ENCODE peak calls at places on chromosomes 4 and X, in five cellular contexts. One of them, this sample, is unnamed.

GRCh38 chr4:78560296-78560963 is 8.9 kb downstream of the ANXA3 start:
- DNase-seq in K562: peak; percentile 31
- DNase-seq in HepG2: no peak
- DNase-seq in GM12878: no peak
- DNase-seq in H1: no peak
- DNase-seq in this sample: peak; percentile 88

GRCh38 chr4:13865871-13866669 is 238.5 kb upstream of the BOD1L1 start:
- DNase-seq in GM12878: no peak
- DNase-seq in K562: no peak
- DNase-seq in H1: no peak
- DNase-seq in HepG2: no peak
- DNase-seq in this sample: no peak

GRCh38 chrX:13911581-13911980 is 94.7 kb upstream of the GPM6B start:
- DNase-seq in GM12878: no peak
- DNase-seq in H1: no peak
- DNase-seq in K562: no peak
- DNase-seq in HepG2: no peak
- DNase-seq in this sample: no peak

GRCh38 chr4:162985131-162985530 is 181.6 kb downstream of the NAF1 start:
- DNase-seq in HepG2: no peak
- DNase-seq in K562: no peak
- DNase-seq in GM12878: no peak
- DNase-seq in H1: no peak
- DNase-seq in this sample: no peak

GRCh38 chr4:73028621-73029020 is 40.9 kb downstream of the COX18 start:
- DNase-seq in HepG2: no peak
- DNase-seq in H1: no peak
- DNase-seq in K562: peak; percentile 9
- DNase-seq in GM12878: no peak
- DNase-seq in this sample: no peak

GRCh38 chr4:153483432-153484418 is 17.6 kb downstream of the TMEM131L start:
- DNase-seq in GM12878: no peak
- DNase-seq in HepG2: no peak
- DNase-seq in K562: no peak
- DNase-seq in H1: no peak
- DNase-seq in this sample: no peak

GRCh38 chrX:104113237-104113965 is 1.1 kb downstream of the ZCCHC18 start:
- DNase-seq in HepG2: peak; percentile 2
- DNase-seq in K562: peak; percentile 46
- DNase-seq in GM12878: no peak
- DNase-seq in H1: no peak
- DNase-seq in this sample: no peak

GRCh38 chrX:54808109-54808604 is 612 bp downstream of the MAGED2 start:
- DNase-seq in H1: no peak
- DNase-seq in K562: peak; percentile 54
- DNase-seq in HepG2: peak; percentile 2
- DNase-seq in GM12878: no peak
- DNase-seq in this sample: peak; percentile 6

GRCh38 chrX:19198448-19198847 is 76.2 kb upstream of the ADGRG2 start:
- DNase-seq in H1: no peak
- DNase-seq in K562: no peak
- DNase-seq in GM12878: no peak
- DNase-seq in HepG2: no peak
- DNase-seq in this sample: no peak

GRCh38 chrX:13479452-13479813 is 90.0 kb upstream of the EGFL6 start:
- DNase-seq in H1: no peak
- DNase-seq in GM12878: no peak
- DNase-seq in K562: no peak
- DNase-seq in HepG2: no peak
- DNase-seq in this sample: no peak

GRCh38 chr4:5374994-5375393 is 323.7 kb downstream of the STK32B start:
- DNase-seq in HepG2: no peak
- DNase-seq in K562: no peak
- DNase-seq in H1: no peak
- DNase-seq in GM12878: no peak
- DNase-seq in this sample: no peak

GRCh38 chrX:120517936-120518335 is 42.8 kb downstream of the CUL4B start:
- DNase-seq in HepG2: no peak
- DNase-seq in H1: no peak
- DNase-seq in GM12878: no peak
- DNase-seq in K562: no peak
- DNase-seq in this sample: no peak

GRCh38 chr4:75107703-75108612 is 175.0 kb downstream of the PARM1 start:
- DNase-seq in K562: no peak
- DNase-seq in HepG2: no peak
- DNase-seq in GM12878: no peak
- DNase-seq in H1: no peak
- DNase-seq in this sample: no peak

GRCh38 chrX:81003491-81004185 is 194.0 kb upstream of the BRWD3 start:
- DNase-seq in HepG2: no peak
- DNase-seq in H1: no peak
- DNase-seq in K562: no peak
- DNase-seq in GM12878: no peak
- DNase-seq in this sample: no peak

GRCh38 chrX:43882294-43882681 is at the start of gene MAOB:
- DNase-seq in GM12878: no peak
- DNase-seq in HepG2: peak; percentile 63
- DNase-seq in H1: no peak
- DNase-seq in K562: peak; percentile 43
- DNase-seq in this sample: no peak

GRCh38 chr4:121686265-121686664 is 10.5 kb downstream of the ANXA5 start:
- DNase-seq in HepG2: no peak
- DNase-seq in GM12878: no peak
- DNase-seq in K562: no peak
- DNase-seq in H1: no peak
- DNase-seq in this sample: no peak

GRCh38 chr4:11908205-11908604 is 479.5 kb upstream of the HS3ST1 start:
- DNase-seq in H1: peak; percentile 5
- DNase-seq in HepG2: no peak
- DNase-seq in K562: no peak
- DNase-seq in GM12878: no peak
- DNase-seq in this sample: no peak

GRCh38 chrX:97074400-97074799 is 190.7 kb downstream of the RPA4 start:
- DNase-seq in H1: no peak
- DNase-seq in HepG2: no peak
- DNase-seq in GM12878: no peak
- DNase-seq in K562: no peak
- DNase-seq in this sample: no peak

GRCh38 chr4:147831452-147832192 is 99.7 kb downstream of the ARHGAP10 start:
- DNase-seq in HepG2: no peak
- DNase-seq in H1: no peak
- DNase-seq in K562: peak; percentile 13
- DNase-seq in GM12878: no peak
- DNase-seq in this sample: peak; percentile 87

GRCh38 chr4:25767877-25768475 is 94.8 kb downstream of the SEL1L3 start:
- DNase-seq in H1: peak; percentile 33
- DNase-seq in GM12878: no peak
- DNase-seq in K562: peak; percentile 66
- DNase-seq in HepG2: peak; percentile 62
- DNase-seq in this sample: peak; percentile 37

GRCh38 chr4:74598611-74599325 is 153.8 kb downstream of the AREG start:
- DNase-seq in K562: no peak
- DNase-seq in H1: no peak
- DNase-seq in GM12878: no peak
- DNase-seq in HepG2: no peak
- DNase-seq in this sample: no peak

GRCh38 chr4:40183615-40184411 is 13.0 kb upstream of the RHOH start:
- DNase-seq in K562: no peak
- DNase-seq in H1: no peak
- DNase-seq in GM12878: no peak
- DNase-seq in HepG2: no peak
- DNase-seq in this sample: no peak

GRCh38 chrX:41655631-41656030 is 33.1 kb upstream of the GPR34 start:
- DNase-seq in K562: no peak
- DNase-seq in GM12878: no peak
- DNase-seq in H1: no peak
- DNase-seq in HepG2: no peak
- DNase-seq in this sample: no peak

GRCh38 chr4:35399912-35400311 is 844.4 kb downstream of the ARAP2 start:
- DNase-seq in H1: no peak
- DNase-seq in K562: no peak
- DNase-seq in HepG2: no peak
- DNase-seq in GM12878: no peak
- DNase-seq in this sample: no peak

GRCh38 chr4:105474110-105474518 is 252 bp upstream of the PPA2 start:
- DNase-seq in HepG2: no peak
- DNase-seq in GM12878: no peak
- DNase-seq in K562: no peak
- DNase-seq in H1: no peak
- DNase-seq in this sample: no peak

GRCh38 chr4:78250500-78250899 is 193.4 kb downstream of the FRAS1 start:
- DNase-seq in GM12878: no peak
- DNase-seq in H1: no peak
- DNase-seq in K562: no peak
- DNase-seq in HepG2: no peak
- DNase-seq in this sample: no peak

GRCh38 chr4:32207456-32207855 is 1487.3 kb downstream of the PCDH7 start:
- DNase-seq in H1: no peak
- DNase-seq in K562: no peak
- DNase-seq in HepG2: no peak
- DNase-seq in GM12878: no peak
- DNase-seq in this sample: no peak

GRCh38 chrX:13464599-13465275 is 104.7 kb upstream of the EGFL6 start:
- DNase-seq in GM12878: no peak
- DNase-seq in K562: no peak
- DNase-seq in H1: no peak
- DNase-seq in HepG2: no peak
- DNase-seq in this sample: no peak

GRCh38 chr4:47486306-47486705 is 1.2 kb downstream of the ATP10D start:
- DNase-seq in GM12878: no peak
- DNase-seq in K562: no peak
- DNase-seq in H1: no peak
- DNase-seq in HepG2: no peak
- DNase-seq in this sample: no peak

GRCh38 chr4:139710073-139710472 is 44.5 kb downstream of the MGST2 start:
- DNase-seq in GM12878: no peak
- DNase-seq in HepG2: no peak
- DNase-seq in H1: no peak
- DNase-seq in K562: no peak
- DNase-seq in this sample: no peak

DNA sequence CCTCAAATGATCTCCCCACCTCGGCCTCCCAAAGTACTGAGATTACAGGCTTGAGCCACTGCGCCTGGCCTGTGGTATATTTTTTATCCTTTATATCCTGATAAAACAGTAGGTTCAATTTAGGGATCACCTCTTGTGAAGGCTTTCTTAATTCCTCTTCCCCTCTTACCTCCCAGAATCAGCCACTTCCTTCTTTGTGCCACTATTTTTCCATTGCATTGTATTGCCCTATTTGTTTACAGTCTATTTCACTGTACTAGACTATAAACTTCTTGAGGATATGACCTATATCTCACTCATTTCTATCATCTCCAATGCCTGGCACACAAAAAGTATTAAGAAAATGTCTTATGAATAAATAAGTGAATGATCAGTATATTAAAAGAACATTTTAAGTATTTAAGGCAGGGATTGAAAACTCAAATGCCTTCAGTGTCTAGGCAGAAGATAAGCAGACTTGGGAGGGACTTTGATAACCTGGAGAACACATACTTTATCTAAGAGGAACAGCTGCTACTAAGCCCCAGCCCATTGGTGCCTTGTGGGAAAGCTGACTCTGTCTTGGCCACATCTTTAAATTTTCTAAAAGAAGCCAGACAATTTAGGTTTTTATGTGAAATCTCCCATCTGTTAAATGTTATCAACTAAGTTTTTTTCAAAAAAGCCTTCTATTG is 82.3 kb upstream of the OGT start:
- DNase-seq in K562: peak; percentile 86
- DNase-seq in H1: no peak
- DNase-seq in GM12878: no peak
- DNase-seq in HepG2: no peak
- DNase-seq in this sample: no peak
- TF ChIP-seq ZNF274 in K562: no peak
- TF ChIP-seq ZNF274 in H1: no peak
- TF ChIP-seq ZNF274 in GM12878: no peak
- TF ChIP-seq ZNF274 in HepG2: no peak
- TF ChIP-seq ZNF274 in this sample: no peak

GRCh38 chr4:42458686-42459085 is 61.4 kb downstream of the SHISA3 start:
- DNase-seq in GM12878: no peak
- DNase-seq in K562: no peak
- DNase-seq in HepG2: no peak
- DNase-seq in H1: no peak
- DNase-seq in this sample: no peak

GRCh38 chr4:42454755-42455154 is 57.5 kb downstream of the SHISA3 start:
- DNase-seq in GM12878: no peak
- DNase-seq in H1: no peak
- DNase-seq in K562: no peak
- DNase-seq in HepG2: no peak
- DNase-seq in this sample: no peak

GRCh38 chr4:42464550-42465124 is 67.3 kb downstream of the SHISA3 start:
- DNase-seq in GM12878: no peak
- DNase-seq in HepG2: no peak
- DNase-seq in H1: no peak
- DNase-seq in K562: no peak
- DNase-seq in this sample: no peak

GRCh38 chr4:42460043-42460442 is 62.8 kb downstream of the SHISA3 start:
- DNase-seq in GM12878: peak; percentile 39
- DNase-seq in H1: no peak
- DNase-seq in K562: no peak
- DNase-seq in HepG2: peak; percentile 2
- DNase-seq in this sample: no peak
- TF ChIP-seq RAD21 in GM12878: no peak
- TF ChIP-seq RAD21 in H1: no peak
- TF ChIP-seq RAD21 in K562: no peak
- TF ChIP-seq RAD21 in HepG2: no peak
- TF ChIP-seq RAD21 in this sample: no peak

GRCh38 chr4:108492816-108493595 is 127.4 kb upstream of the RPL34 start:
- DNase-seq in H1: peak; percentile 21
- DNase-seq in HepG2: peak; percentile 16
- DNase-seq in K562: peak; percentile 34
- DNase-seq in GM12878: no peak
- DNase-seq in this sample: peak; percentile 21
- TF ChIP-seq ZNF274 in H1: no peak
- TF ChIP-seq ZNF274 in HepG2: no peak
- TF ChIP-seq ZNF274 in K562: no peak
- TF ChIP-seq ZNF274 in GM12878: no peak
- TF ChIP-seq ZNF274 in this sample: no peak

DNA sequence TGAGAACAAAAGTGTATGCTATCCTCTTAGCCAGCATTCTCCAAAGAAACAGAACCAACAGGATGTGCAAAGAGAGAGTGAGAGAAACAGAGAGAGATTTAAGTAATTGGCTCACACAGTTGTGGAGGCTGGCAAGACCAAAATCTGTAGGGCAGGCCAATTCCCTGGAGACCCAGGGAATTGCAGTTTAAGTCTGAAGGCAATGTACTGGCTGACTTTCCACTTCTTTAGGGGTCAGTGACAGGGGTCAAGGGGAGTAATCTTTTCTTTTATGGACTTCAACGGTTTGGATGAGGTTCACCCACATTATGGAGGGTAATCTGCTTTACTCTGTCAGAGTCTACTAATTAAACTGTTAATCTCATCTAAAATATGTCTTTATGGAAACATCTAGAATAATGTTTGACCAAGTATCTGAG is 59.3 kb upstream of the SLC39A8 start:
- DNase-seq in HepG2: no peak
- DNase-seq in H1: no peak
- DNase-seq in GM12878: no peak
- DNase-seq in K562: no peak
- DNase-seq in this sample: no peak
- TF ChIP-seq RAD21 in HepG2: no peak
- TF ChIP-seq RAD21 in H1: no peak
- TF ChIP-seq RAD21 in GM12878: no peak
- TF ChIP-seq RAD21 in K562: no peak
- TF ChIP-seq RAD21 in this sample: no peak

This sample was measured in HCT116.